ENCODE peak calls at places on chromosomes 7 and 10, in five cellular contexts. A is iPS-NIHi11, B is endodermal cell, N is NCI-H1105 treated with DMSO at 0.1 percent for 48 hours, P is cardiac muscle cell. M is an unnamed sample.

GRCh38 chr7:152541892-152542291 is 106.1 kb upstream of the KMT2C start:
- DNase-seq in B (no peak), A (no peak), N (no peak), P (no peak), M (no peak)

GRCh38 chr7:88391247-88391646 is 84.6 kb upstream of the STEAP4 start:
- DNase-seq in A (no peak), P (no peak), N (no peak), B (no peak), M (no peak)

GRCh38 chr7:134480730-134481129 is 21.8 kb upstream of the AKR1B1 start:
- DNase-seq in A (peak), B (peak), N (no peak), P (peak), M (peak)

GRCh38 chr10:28125701-28126100 is 126.8 kb upstream of the ODAD2 start:
- DNase-seq in N (no peak), A (no peak), B (no peak), P (no peak), M (peak)

GRCh38 chr10:71776528-71776927 is 3.2 kb upstream of the VSIR start:
- DNase-seq in A (no peak), P (no peak), N (no peak), B (no peak), M (no peak)

GRCh38 chr10:62297857-62298256 is 29.2 kb upstream of the RTKN2 start:
- DNase-seq in N (no peak), B (no peak), A (no peak), P (no peak), M (no peak)

GRCh38 chr10:58318346-58318745 is 16.5 kb upstream of the UBE2D1 start:
- DNase-seq in A (no peak), B (no peak), P (no peak), N (no peak), M (no peak)

GRCh38 chr7:55733584-55733983 is 129.0 kb downstream of the SEPTIN14 start:
- DNase-seq in P (no peak), A (no peak), N (no peak), B (no peak), M (peak)

GRCh38 chr7:95921543-95921942 is 149.2 kb downstream of the DYNC1I1 start:
- DNase-seq in B (no peak), A (no peak), N (no peak), P (no peak), M (peak)

GRCh38 chr10:74164641-74165529 is 13.9 kb downstream of the ADK start:
- DNase-seq in P (no peak), A (no peak), N (no peak), B (no peak), M (no peak)

GRCh38 chr7:39333701-39334100 is 232.5 kb upstream of the YAE1 start:
- DNase-seq in B (no peak), N (no peak), A (peak), P (no peak), M (no peak)

GRCh38 chr10:13100349-13101294 is 659 bp downstream of the OPTN start:
- DNase-seq in A (peak), B (peak), N (no peak), P (no peak), M (no peak)

GRCh38 chr10:71782221-71782916 is 9.0 kb upstream of the VSIR start:
- DNase-seq in B (no peak), A (no peak), P (no peak), N (no peak), M (no peak)

M was measured in LHCN-M2.